ENCODE peak calls at places on chromosomes 2 and 18, in five cellular contexts. R, M, P, E and N are unnamed samples.

GRCh38 chr2:16578081-16578480 is 87.6 kb downstream of the CYRIA start:
- DNase-seq in E (no peak), P (no peak), M (no peak), R (no peak), N (no peak)

GRCh38 chr2:206085742-206086445 is at the start of gene INO80D:
- DNase-seq in M (peak), E (peak), P (peak), R (peak), N (peak)

GRCh38 chr2:4533806-4534205 is 830.4 kb downstream of the DCDC2C start:
- DNase-seq in M (no peak), E (no peak), P (no peak), R (no peak), N (no peak)

GRCh38 chr2:30113617-30114293 is 33.1 kb upstream of the YPEL5 start:
- DNase-seq in P (no peak), E (peak), M (no peak), R (no peak), N (no peak)

GRCh38 chr2:4139711-4140110 is 436.3 kb downstream of the DCDC2C start:
- DNase-seq in E (no peak), P (no peak), M (no peak), R (no peak), N (no peak)

GRCh38 chr18:37124511-37124910 is 295.6 kb downstream of the KIAA1328 start:
- DNase-seq in E (no peak), P (no peak), M (no peak), R (no peak), N (no peak)

GRCh38 chr2:141075753-141076152 is 1055.1 kb downstream of the LRP1B start:
- DNase-seq in M (no peak), E (no peak), R (no peak), P (no peak), N (no peak)

GRCh38 chr2:157620956-157621355 is 7.7 kb downstream of the ACVR1C start:
- DNase-seq in P (no peak), R (no peak), M (no peak), E (no peak), N (no peak)

GRCh38 chr2:128832946-128833560 is 514.4 kb upstream of the HS6ST1 start:
- DNase-seq in E (no peak), R (no peak), P (no peak), M (no peak), N (no peak)

GRCh38 chr2:20378891-20379519 is 28.4 kb upstream of the PUM2 start:
- DNase-seq in M (peak), E (peak), R (no peak), P (peak), N (no peak)

GRCh38 chr18:62279561-62279960 is 45.5 kb upstream of the TNFRSF11A start:
- DNase-seq in R (no peak), P (no peak), E (no peak), M (no peak), N (no peak)

GRCh38 chr2:47187124-47187523 is 32.0 kb upstream of the STPG4 start:
- DNase-seq in P (no peak), M (no peak), E (no peak), R (no peak), N (no peak)

DNA sequence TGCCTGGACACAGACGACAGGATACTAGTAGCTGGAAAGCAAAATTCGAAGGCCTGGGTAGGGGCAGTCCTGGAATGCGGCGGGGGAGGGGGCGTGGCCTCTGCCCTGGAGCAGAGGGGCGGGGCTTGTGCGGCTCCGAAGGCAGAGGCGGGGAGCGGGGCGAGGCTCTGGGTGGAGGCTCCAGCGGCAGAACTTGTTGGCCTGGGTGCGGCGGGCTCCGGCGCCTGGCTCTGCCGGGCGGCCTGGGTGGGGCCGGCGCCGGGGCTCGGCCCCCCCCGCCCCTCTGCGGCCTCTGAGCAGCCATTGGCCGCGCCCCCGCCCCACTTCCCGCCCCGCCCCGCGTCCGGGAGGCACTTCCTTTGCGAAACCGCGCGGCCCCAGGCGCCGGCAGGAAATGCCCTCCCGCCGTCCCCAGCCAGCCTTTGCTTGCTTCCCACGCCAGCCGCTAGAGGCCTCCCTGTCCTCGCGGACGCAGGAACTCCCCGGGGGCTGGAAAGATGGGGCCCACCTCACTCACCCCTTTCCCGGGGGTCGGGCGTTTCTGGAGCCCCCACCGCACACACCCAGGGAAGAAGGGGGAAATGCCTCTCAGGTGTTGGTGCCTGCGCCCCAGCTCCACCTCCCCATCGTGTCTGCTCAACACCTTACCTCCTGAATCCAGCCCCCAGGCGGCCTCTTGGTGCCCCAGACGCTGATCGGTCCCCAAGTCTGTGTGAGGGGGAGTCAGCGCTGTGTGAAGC is 6.7 kb downstream of the CTDSP1 start:
- DNase-seq in M (peak), E (peak), R (peak), P (peak), N (peak)
- TF ChIP-seq CTCF in M (peak), E (peak), R (peak), P (peak), N (peak)

DNA sequence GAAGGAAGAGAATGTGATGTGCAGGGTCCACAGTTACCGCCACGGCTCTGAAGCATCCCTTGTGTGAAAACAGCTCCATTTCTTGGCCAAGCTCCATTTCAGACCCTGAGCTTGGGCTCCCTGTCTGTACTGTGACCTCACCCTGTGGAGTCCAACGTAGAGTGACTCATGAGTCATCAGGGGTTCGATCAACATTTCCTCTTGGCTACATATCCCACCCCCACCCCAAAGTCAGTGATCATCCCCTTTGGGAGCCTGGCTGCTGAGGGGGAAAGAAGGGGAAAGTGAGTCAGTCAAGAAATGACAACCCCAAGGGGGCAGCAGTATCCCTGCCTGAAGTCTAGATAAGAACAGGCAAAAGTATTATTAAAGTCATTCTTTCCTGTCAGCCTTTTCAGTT is 62.2 kb downstream of the PAPOLG start:
- DNase-seq in R (no peak), E (no peak), M (no peak), P (no peak), N (no peak)
- TF ChIP-seq CTCF in R (peak), E (no peak), M (no peak), P (peak), N (peak)

DNA sequence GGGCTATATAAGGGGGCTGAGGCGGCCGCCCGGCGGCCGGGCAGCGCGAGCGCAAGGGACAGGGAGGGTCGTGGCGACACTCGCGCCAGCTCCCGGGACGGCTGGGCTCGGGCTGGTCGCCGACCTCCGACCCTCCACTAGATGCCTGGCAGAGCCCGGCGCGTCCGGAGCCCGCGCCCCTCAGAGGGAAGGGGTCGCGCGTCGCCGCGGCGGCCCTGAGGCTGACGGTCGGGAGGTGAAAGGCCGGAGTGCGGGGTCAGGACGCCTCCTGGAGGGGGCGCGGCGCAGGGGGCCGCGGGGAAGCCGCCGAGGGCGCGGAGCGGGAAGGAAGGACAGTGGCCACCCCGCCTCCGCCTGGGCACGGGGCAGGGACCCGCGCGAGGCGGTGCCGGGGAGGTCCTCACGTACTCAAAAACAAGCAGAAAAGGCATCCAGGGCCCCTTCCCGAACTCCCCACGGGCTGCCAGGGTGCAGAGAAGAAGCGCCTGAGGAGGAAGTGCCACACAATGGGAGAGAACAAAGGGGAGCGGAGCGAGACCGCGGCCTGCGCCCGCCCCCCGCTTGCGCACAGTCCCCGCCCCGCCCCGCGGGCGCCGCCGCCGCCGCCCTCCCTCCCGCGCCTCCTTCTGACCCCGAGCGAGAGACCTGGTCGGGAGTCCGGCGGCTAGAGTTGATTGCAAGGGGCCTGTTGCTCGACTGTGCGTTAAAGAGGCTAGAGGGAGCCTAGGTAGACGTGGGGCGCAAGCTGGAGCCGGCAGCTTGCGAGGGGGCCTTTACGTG is 791 bp upstream of the KLF7 start:
- DNase-seq in E (peak), M (peak), P (peak), R (peak), N (peak)
- TF ChIP-seq CTCF in E (peak), M (peak), P (peak), R (peak), N (peak)

DNA sequence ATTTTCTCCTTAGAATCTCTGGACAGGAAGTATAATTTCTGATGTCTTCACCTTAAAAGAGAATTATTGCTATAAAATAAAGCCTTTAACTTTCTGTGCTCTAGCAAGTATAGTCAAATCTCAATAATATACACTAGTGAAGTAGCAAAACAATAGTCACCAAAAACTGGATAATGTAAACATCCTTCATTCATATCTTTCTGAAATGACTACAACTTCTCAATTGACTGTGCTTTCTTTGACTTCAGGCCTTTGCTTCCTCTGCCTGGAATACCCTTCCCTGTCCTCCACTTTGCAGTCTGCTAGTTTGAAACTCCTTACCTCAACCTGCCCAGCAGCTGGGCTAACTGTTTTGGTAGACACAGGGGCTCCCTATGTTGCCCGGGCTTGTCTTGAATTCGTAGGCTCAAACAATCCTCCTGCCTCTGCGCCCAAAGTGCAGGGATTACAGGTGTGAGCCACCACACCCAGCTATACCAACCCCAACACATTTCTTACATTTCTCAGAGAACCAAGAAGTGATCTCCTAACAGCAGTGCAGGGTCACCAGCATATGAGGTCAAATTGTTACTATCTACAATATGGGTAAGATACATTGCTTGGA is 6.6 kb upstream of the PCBP1 start:
- DNase-seq in E (no peak), P (no peak), R (no peak), M (no peak), N (no peak)
- TF ChIP-seq CTCF in E (no peak), P (no peak), R (no peak), M (no peak), N (no peak)

GRCh38 chr2:1544478-1545069 is 131.3 kb downstream of the TPO start:
- DNase-seq in E (peak), P (no peak), M (no peak), R (no peak), N (no peak)

GRCh38 chr2:1546023-1546591 is 132.8 kb downstream of the TPO start:
- DNase-seq in M (no peak), E (peak), P (peak), R (peak), N (no peak)

GRCh38 chr2:1543776-1544477 is 130.7 kb downstream of the TPO start:
- DNase-seq in E (no peak), M (no peak), P (no peak), R (no peak), N (no peak)

GRCh38 chr2:1548910-1549673 is 135.8 kb downstream of the TPO start:
- DNase-seq in R (no peak), M (no peak), P (no peak), E (no peak), N (no peak)

DNA sequence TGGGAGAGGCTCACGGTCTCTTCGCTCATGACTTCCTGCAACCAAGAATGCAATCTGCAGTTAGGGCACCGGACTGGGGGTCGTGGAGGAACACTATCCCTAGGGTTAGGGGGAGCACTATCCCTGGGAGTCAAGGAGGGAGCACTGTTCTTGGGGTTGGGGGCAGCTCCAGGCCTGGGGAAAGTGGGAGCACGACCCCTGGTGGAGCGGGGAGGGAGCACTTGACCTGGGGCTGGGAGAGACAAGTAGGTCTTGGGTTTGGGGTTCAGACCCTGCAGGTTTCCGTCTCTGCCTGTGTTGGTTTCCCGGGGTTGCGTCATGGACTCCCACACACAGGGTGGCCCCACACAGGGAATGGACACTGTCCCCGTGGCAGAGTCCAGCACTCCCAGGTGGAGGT is 133.6 kb downstream of the TPO start:
- DNase-seq in R (no peak), P (peak), M (no peak), E (no peak), N (no peak)
- TF ChIP-seq CTCF in R (peak), P (peak), M (no peak), E (no peak), N (peak)